ENCODE peak calls at places on chromosomes 12 and 14, in seven cellular contexts. U, X, N, Q, B, V and G are unnamed samples.

GRCh38 chr12:6235906-6236640 is 35.9 kb downstream of the CD9 start:
- DNase-seq in U (no peak), B (no peak), Q (no peak), X (no peak), V (no peak), N (no peak), G (peak; percentile 61)

GRCh38 chr12:13390381-13390856 is 193.9 kb downstream of the EMP1 start:
- DNase-seq in B (no peak), V (peak; percentile 1), U (peak; percentile 86), X (no peak), Q (peak; percentile 93), N (peak; percentile 32), G (peak; percentile 99)

GRCh38 chr12:68162374-68162773 is 2.8 kb upstream of the IFNG start:
- DNase-seq in N (no peak), V (no peak), U (no peak), X (no peak), Q (no peak), B (no peak), G (no peak)

GRCh38 chr14:103527408-103528157 is 1.4 kb upstream of the TRMT61A start:
- DNase-seq in X (no peak), V (no peak), U (peak; percentile 19), Q (no peak), B (no peak), N (no peak), G (no peak)

GRCh38 chr14:95157987-95158712 is 821 bp upstream of the DICER1 start:
- DNase-seq in V (no peak), X (no peak), Q (no peak), U (no peak), B (no peak), N (no peak), G (no peak)

GRCh38 chr12:16610006-16610520 is 4.1 kb upstream of the LMO3 start:
- DNase-seq in N (no peak), U (no peak), Q (no peak), B (no peak), V (no peak), X (no peak), G (no peak)

GRCh38 chr14:23054000-23054811 is 3.1 kb downstream of the CDH24 start:
- DNase-seq in N (no peak), U (no peak), B (no peak), Q (no peak), V (no peak), X (peak; percentile 39), G (no peak)

GRCh38 chr12:94694732-94695131 is 44.4 kb upstream of the TMCC3 start:
- DNase-seq in N (no peak), V (no peak), B (no peak), X (no peak), Q (no peak), U (no peak), G (no peak)

GRCh38 chr12:77210724-77211123 is 145.4 kb upstream of the E2F7 start:
- DNase-seq in B (no peak), V (no peak), X (no peak), Q (no peak), U (no peak), N (no peak), G (no peak)

GRCh38 chr12:26744697-26745440 is 88.1 kb downstream of the ITPR2 start:
- DNase-seq in V (no peak), N (no peak), B (no peak), X (no peak), Q (no peak), U (no peak), G (no peak)

GRCh38 chr12:85781751-85782150 is 54.5 kb downstream of the RASSF9 start:
- DNase-seq in B (no peak), X (no peak), Q (no peak), V (no peak), U (no peak), N (no peak), G (no peak)

GRCh38 chr14:22718091-22718490 is 48.4 kb upstream of the OXA1L start:
- DNase-seq in U (no peak), X (no peak), N (no peak), V (no peak), B (no peak), Q (no peak), G (no peak)

GRCh38 chr12:49507139-49507538 is 31.7 kb upstream of the KCNH3 start:
- DNase-seq in U (no peak), V (peak; percentile 96), B (no peak), N (no peak), Q (no peak), X (no peak), G (no peak)

GRCh38 chr12:53508534-53509199 is 1.4 kb upstream of the NPFF start:
- DNase-seq in Q (peak; percentile 82), X (peak; percentile 87), N (peak; percentile 96), U (peak; percentile 86), B (peak; percentile 70), V (peak; percentile 67), G (peak; percentile 86)

GRCh38 chr14:69079188-69079742 is 73.7 kb downstream of the DCAF5 start:
- DNase-seq in N (no peak), U (no peak), Q (no peak), V (peak; percentile 88), B (no peak), X (no peak), G (no peak)

GRCh38 chr12:62684586-62685295 is 218.1 kb downstream of the MON2 start:
- DNase-seq in X (no peak), B (no peak), Q (no peak), U (peak; percentile 68), N (peak; percentile 88), V (no peak), G (peak; percentile 34)

GRCh38 chr14:38127784-38128183 is 79.9 kb upstream of the SSTR1 start:
- DNase-seq in B (no peak), Q (no peak), V (peak; percentile 47), N (no peak), X (no peak), U (no peak), G (no peak)

GRCh38 chr14:38125484-38125912 is 82.2 kb upstream of the SSTR1 start:
- DNase-seq in U (no peak), B (no peak), X (no peak), Q (no peak), V (no peak), N (no peak), G (peak; percentile 32)

GRCh38 chr14:38128640-38129039 is 79.1 kb upstream of the SSTR1 start:
- DNase-seq in N (no peak), B (no peak), Q (no peak), X (no peak), U (no peak), V (no peak), G (no peak)

GRCh38 chr14:38129192-38129591 is 78.5 kb upstream of the SSTR1 start:
- DNase-seq in N (no peak), X (no peak), B (no peak), Q (no peak), V (no peak), U (no peak), G (no peak)

GRCh38 chr14:38127356-38127755 is 80.3 kb upstream of the SSTR1 start:
- DNase-seq in V (no peak), U (no peak), X (no peak), N (no peak), B (no peak), Q (no peak), G (no peak)
- H3K4me1 ChIP-seq in V (no peaks in the 10 kb centered on the region), U (no peaks in the 10 kb centered on the region), X (no peaks in the 10 kb centered on the region), N (no peaks in the 10 kb centered on the region), B (peaks cover 7% of the 10 kb centered on the region), Q (no peaks in the 10 kb centered on the region), G (no peaks in the 10 kb centered on the region)

DNA sequence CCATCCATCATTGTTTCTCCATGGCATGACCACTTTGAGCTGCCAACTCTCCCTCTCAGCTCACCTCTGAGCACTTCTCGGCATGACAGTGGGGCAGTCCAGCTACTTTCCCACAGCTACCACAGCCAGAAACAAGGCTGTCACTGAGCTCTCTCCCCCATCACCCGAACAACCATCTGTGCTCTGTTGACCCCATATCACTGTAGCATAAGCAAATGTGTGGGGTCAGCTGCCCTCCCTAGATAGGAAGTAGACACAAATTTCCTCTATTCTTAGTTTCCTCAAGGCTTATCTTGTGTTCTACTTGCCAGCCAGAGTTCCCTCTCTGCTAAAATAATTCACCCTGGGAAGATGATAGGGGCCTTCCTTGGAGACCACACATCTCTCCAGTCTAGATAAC is 82.6 kb upstream of the FUT8 start:
- DNase-seq in U (no peak), B (no peak), N (no peak), V (no peak), Q (no peak), X (no peak), G (no peak)
- H3K4me1 ChIP-seq in U (peaks cover 39% of the 10 kb centered on the region), B (no peaks in the 10 kb centered on the region), N (peaks cover 12% of the 10 kb centered on the region), V (peaks cover 13% of the 10 kb centered on the region), Q (no peaks in the 10 kb centered on the region), X (peaks cover 7% of the 10 kb centered on the region), G (peaks cover 4% of the 10 kb centered on the region)

DNA sequence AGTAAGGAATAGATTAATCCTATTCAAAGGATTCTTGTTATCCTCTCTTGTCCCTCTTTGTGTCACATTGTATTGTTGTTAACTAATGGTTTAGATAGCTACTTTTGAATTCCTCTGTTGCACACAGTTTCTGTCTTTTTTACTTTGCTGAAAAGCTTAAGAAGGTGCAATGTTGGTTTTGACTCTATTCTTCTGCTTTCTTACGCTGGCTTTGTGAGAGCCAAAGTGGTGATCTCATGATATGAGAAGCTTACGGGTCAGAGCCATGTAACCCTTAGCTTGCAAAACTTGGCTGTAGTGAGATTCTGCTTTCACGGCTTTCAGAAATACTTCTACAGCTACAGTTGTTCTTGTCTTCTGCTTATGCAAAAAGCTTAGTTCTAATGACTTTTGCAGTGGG is 239.7 kb downstream of the TRHDE start:
- DNase-seq in Q (no peak), V (peak; percentile 85), N (no peak), U (no peak), X (peak; percentile 62), B (no peak), G (no peak)
- H3K4me1 ChIP-seq in Q (no peaks in the 10 kb centered on the region), V (peaks cover 4% of the 10 kb centered on the region), N (no peaks in the 10 kb centered on the region), U (no peaks in the 10 kb centered on the region), X (peaks cover 37% of the 10 kb centered on the region), B (no peaks in the 10 kb centered on the region), G (no peaks in the 10 kb centered on the region)

GRCh38 chr12:108728820-108729611 is 2.3 kb downstream of the CORO1C start:
- DNase-seq in B (no peak), X (no peak), U (no peak), V (peak; percentile 60), N (no peak), Q (no peak), G (no peak)
- H3K4me1 ChIP-seq in B (peaks cover 24% of the 10 kb centered on the region), X (peaks cover 17% of the 10 kb centered on the region), U (peaks cover 76% of the 10 kb centered on the region), V (peaks cover 17% of the 10 kb centered on the region), N (peaks cover 28% of the 10 kb centered on the region), Q (peaks cover 37% of the 10 kb centered on the region), G (no peaks in the 10 kb centered on the region)